ENCODE peak calls at places on chromosomes 11 and 22, in five cellular contexts. O is HCT116, E is right lobe of liver, H is tibial nerve, J is K562. T is an unnamed sample.

GRCh38 chr11:19508166-19508565 is 204.5 kb upstream of the NAV2 start:
- DNase-seq in H (no peak), O (no peak), J (peak), E (peak), T (peak)

GRCh38 chr11:73198677-73199076 is 19.4 kb upstream of the P2RY2 start:
- DNase-seq in E (no peak), J (no peak), O (peak), H (no peak), T (peak)

GRCh38 chr11:76654310-76654851 is 16.2 kb downstream of the LRRC32 start:
- DNase-seq in H (peak), J (peak), O (no peak), E (no peak), T (no peak)

GRCh38 chr11:29119691-29120328 is 897.0 kb downstream of the KCNA4 start:
- DNase-seq in J (no peak), O (no peak), H (no peak), E (no peak), T (peak)

GRCh38 chr11:26234451-26234850 is 97.5 kb upstream of the ANO3 start:
- DNase-seq in H (no peak), E (no peak), J (no peak), O (no peak), T (no peak)

GRCh38 chr11:3107608-3108182 is 50.5 kb upstream of the CARS1 start:
- DNase-seq in O (no peak), J (no peak), H (peak), E (no peak), T (no peak)

GRCh38 chr11:86456075-86456939 is 81.6 kb downstream of the CCDC81 start:
- DNase-seq in O (peak), E (peak), H (peak), J (peak), T (peak)

GRCh38 chr11:134439181-134439580 is 27.1 kb upstream of the B3GAT1 start:
- DNase-seq in J (no peak), E (no peak), H (no peak), O (no peak), T (no peak)

GRCh38 chr11:128814856-128815705 is 52.0 kb downstream of the KCNJ1 start:
- DNase-seq in O (no peak), E (no peak), J (no peak), H (peak), T (no peak)

GRCh38 chr11:17760102-17761029 is 25.8 kb downstream of the KCNC1 start:
- DNase-seq in O (peak), E (peak), J (peak), H (no peak), T (peak)

GRCh38 chr11:17763244-17763643 is 28.7 kb downstream of the KCNC1 start:
- DNase-seq in H (no peak), J (no peak), E (no peak), O (no peak), T (no peak)

GRCh38 chr11:17764446-17765218 is 30.1 kb downstream of the KCNC1 start:
- DNase-seq in J (no peak), O (no peak), H (no peak), E (no peak), T (no peak)

GRCh38 chr11:17763703-17764102 is 29.1 kb downstream of the KCNC1 start:
- DNase-seq in H (no peak), O (no peak), E (no peak), J (no peak), T (no peak)

GRCh38 chr11:17762309-17762974 is 27.9 kb downstream of the KCNC1 start:
- DNase-seq in E (no peak), O (peak), H (no peak), J (peak), T (no peak)
- TF ChIP-seq CTCF in E (no peak), O (peak), H (no peak), J (peak), T (no peak)

DNA sequence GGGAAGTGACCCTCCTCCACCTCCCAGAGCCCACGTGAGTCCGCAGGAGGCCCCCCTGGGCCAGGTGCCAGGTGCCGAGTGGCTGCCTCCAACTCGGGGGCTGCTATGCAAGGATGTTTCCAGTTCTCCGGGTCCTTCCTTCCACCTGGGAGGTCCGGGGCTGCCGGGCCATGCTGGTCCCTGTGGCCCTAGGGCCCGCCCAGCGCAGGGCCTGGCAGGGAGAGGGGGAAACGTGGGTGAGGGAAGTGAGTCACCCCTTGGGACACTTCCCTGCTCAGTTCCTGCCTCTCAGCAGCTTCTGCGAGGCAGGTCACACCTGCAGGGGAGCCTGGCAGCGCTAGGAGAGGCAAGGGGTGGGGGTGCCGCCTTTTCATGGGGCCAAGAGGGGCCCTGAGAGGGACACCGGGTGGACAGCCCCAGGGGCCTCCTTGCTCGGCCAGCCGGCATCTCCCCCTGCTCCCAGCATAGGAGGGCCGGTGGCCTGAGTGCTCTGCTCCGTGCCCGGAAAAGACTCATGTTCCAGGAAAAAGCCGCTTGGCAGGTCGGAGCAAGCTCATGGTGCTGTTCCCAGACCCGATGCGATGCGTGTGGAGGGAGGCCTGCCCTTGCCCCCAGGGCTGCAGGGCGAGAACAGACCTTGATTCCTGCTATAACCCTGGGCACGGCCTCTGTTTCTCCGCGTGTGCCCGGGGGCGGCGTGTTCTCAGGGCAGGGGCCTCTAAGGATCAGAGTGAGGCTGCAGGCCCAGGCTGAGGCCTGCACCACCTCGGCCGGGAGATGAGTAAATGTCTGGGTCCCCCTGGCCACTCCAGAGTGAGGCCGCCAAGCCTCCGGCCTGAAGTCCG is 30.3 kb upstream of the WNT7B start:
- DNase-seq in H (no peak), O (peak), E (peak), J (no peak), T (peak)
- H3K4me3 ChIP-seq in H (no peak), O (peak), E (no peak), J (no peak), T (peak)

DNA sequence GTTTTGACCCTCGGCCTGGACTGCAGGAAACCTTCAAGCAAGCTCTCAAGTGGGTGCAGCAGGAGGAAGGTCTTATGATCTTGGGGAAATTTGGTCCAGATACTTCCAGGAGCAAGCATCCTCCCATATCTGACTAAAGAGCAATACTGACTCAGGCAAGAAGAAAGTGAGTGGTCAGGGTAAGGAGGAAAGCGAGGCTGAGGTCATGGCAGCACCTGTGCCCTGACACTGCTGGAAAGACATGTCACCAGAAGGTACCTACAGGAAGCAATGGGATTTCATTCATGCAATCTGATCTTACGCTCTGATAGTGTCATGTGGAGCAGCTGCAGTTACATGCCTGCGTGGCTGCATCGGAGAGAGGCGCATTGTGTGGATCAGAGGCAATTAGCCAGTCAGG is 6.5 kb upstream of the TOP3B start:
- DNase-seq in O (no peak), H (no peak), E (no peak), J (no peak), T (no peak)
- TF ChIP-seq POLR2A in O (no peak), H (no peak), E (no peak), J (no peak), T (no peak)

GRCh38 chr11:94997437-94997836 is 23.9 kb downstream of the KDM4D start:
- DNase-seq in O (no peak), H (no peak), E (no peak), J (peak), T (no peak)
- TF ChIP-seq CTCF in O (peak), H (no peak), E (no peak), J (peak), T (no peak)

GRCh38 chr22:26168934-26169311 is 339 bp upstream of the SEZ6L start:
- DNase-seq in J (no peak), E (no peak), H (no peak), O (no peak), T (no peak)
- H3K4me3 ChIP-seq in J (no peak), E (peak), H (peak), O (no peak), T (no peak)

DNA sequence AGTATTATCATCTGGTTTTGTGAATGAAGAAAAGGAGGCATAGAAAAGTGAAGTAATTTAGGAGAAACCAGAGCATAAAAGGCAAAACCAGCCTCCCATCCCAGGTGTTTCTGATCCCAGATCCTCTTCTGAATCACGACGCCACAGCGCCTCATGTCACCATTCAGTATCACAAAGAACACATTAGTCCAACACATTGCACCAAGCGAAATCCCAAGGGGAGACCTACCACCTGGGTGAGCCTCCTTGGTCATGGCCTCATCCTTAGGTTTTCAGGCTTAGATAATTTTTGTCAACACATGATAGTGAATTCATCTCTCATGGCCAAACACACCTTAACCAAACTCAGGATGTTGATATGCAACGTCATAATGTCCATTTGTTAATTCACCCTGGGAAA is 181.5 kb upstream of the SORL1-AS1 start:
- DNase-seq in O (no peak), E (no peak), H (no peak), J (no peak), T (no peak)
- TF ChIP-seq POLR2A in O (no peak), E (no peak), H (no peak), J (no peak), T (no peak)

GRCh38 chr22:22552630-22553029 is 6.4 kb downstream of the PRAME start:
- DNase-seq in J (peak), H (no peak), E (no peak), O (no peak), T (peak)
- TF ChIP-seq CTCF in J (no peak), H (no peak), E (no peak), O (no peak), T (no peak)

T was measured in A549.